ENCODE peak calls at places on chromosomes 7 and 10, in eight cellular contexts. F is spleen; O is HCT116; D is transverse colon; S is CD4-positive, CD25-positive, alpha-beta regulatory T cell; E is lower lobe of right lung; Q is colonic mucosa; A is astrocyte. G is an unnamed sample. For H3K36me3, the result is how much of the 10 kb centered on the place peaks cover.

GRCh38 chr7:150368884-150369739 is 490 bp downstream of the REPIN1 start:
- DNase-seq in O (peak), S (peak), E (peak), Q (peak), A (peak), F (peak), D (peak), G (no peak)

GRCh38 chr7:30776971-30777370 is 5.8 kb downstream of the MINDY4 start:
- DNase-seq in S (no peak), E (no peak), O (no peak), A (no peak), D (no peak), Q (no peak), F (no peak), G (no peak)

GRCh38 chr7:48528689-48529088 is 357.4 kb downstream of the ABCA13 start:
- DNase-seq in A (no peak), E (no peak), O (no peak), Q (no peak), S (no peak), D (no peak), F (no peak), G (no peak)

GRCh38 chr7:2824678-2825461 is 19.2 kb downstream of the GNA12 start:
- DNase-seq in D (no peak), E (no peak), A (no peak), F (no peak), S (no peak), Q (no peak), O (no peak), G (no peak)

GRCh38 chr10:46514431-46514861 is 42.0 kb downstream of the GPRIN2 start:
- DNase-seq in Q (peak), S (no peak), A (no peak), O (no peak), F (peak), E (peak), D (peak), G (no peak)

GRCh38 chr10:68172324-68172723 is 59.6 kb downstream of the ATOH7 start:
- DNase-seq in Q (no peak), A (no peak), S (no peak), D (no peak), E (no peak), F (no peak), O (no peak), G (no peak)

GRCh38 chr10:7401156-7401555 is 9.7 kb downstream of the SFMBT2 start:
- DNase-seq in A (no peak), O (no peak), Q (no peak), D (no peak), E (no peak), S (no peak), F (no peak), G (no peak)

GRCh38 chr10:33235271-33235884 is 99.1 kb downstream of the NRP1 start:
- DNase-seq in S (no peak), O (no peak), E (no peak), F (no peak), A (peak), Q (no peak), D (no peak), G (no peak)

GRCh38 chr10:90197766-90198165 is 496.4 kb downstream of the KIF20B start:
- DNase-seq in D (no peak), O (no peak), E (no peak), Q (no peak), A (peak), F (no peak), S (no peak), G (no peak)

GRCh38 chr7:3039787-3040186 is 3.9 kb downstream of the CARD11 start:
- DNase-seq in A (no peak), O (no peak), E (no peak), F (no peak), D (no peak), Q (no peak), S (no peak), G (no peak)

GRCh38 chr7:81956520-81956919 is 186.7 kb upstream of the HGF start:
- DNase-seq in F (no peak), S (no peak), E (no peak), Q (no peak), O (peak), A (peak), D (no peak), G (no peak)

GRCh38 chr10:7956508-7956907 is 98.0 kb upstream of the GATA3 start:
- DNase-seq in D (no peak), A (peak), S (no peak), Q (no peak), E (no peak), F (no peak), O (no peak), G (no peak)

GRCh38 chr7:45240187-45240776 is 82.7 kb downstream of the RAMP3 start:
- DNase-seq in D (no peak), Q (no peak), E (no peak), A (no peak), F (peak), O (no peak), S (no peak), G (no peak)

GRCh38 chr7:55381187-55381586 is 16.1 kb downstream of the LANCL2 start:
- DNase-seq in D (no peak), A (no peak), F (no peak), Q (no peak), O (no peak), S (no peak), E (no peak), G (no peak)

GRCh38 chr7:142375710-142376313 is 118.0 kb upstream of the PRSS58 start:
- DNase-seq in F (no peak), Q (no peak), A (no peak), D (no peak), E (no peak), O (peak), S (no peak), G (no peak)

GRCh38 chr7:116583653-116584052 is 58.8 kb downstream of the CAV1 start:
- DNase-seq in F (no peak), S (no peak), Q (no peak), D (no peak), O (no peak), E (no peak), A (no peak), G (no peak)

GRCh38 chr7:155811895-155812761 is at the start of gene SHH:
- DNase-seq in D (no peak), S (no peak), O (no peak), E (peak), A (no peak), F (no peak), Q (no peak), G (no peak)

GRCh38 chr7:88127637-88128290 is 92.1 kb downstream of the SRI start:
- DNase-seq in A (no peak), F (no peak), E (no peak), Q (no peak), S (no peak), O (no peak), D (no peak), G (no peak)

GRCh38 chr7:16670021-16670420 is 24.0 kb downstream of the BZW2 start:
- DNase-seq in A (peak), O (no peak), E (no peak), F (no peak), D (no peak), Q (no peak), S (no peak), G (no peak)

GRCh38 chr10:27983144-27983543 is 15.7 kb downstream of the ODAD2 start:
- DNase-seq in A (no peak), F (no peak), S (no peak), Q (no peak), E (no peak), O (no peak), D (no peak), G (no peak)

GRCh38 chr7:132964886-132965285 is 117.0 kb downstream of the CHCHD3 start:
- DNase-seq in D (no peak), F (no peak), A (no peak), S (no peak), E (no peak), Q (no peak), O (no peak), G (no peak)

GRCh38 chr10:100895346-100895745 is 17.4 kb upstream of the SLF2 start:
- DNase-seq in O (no peak), F (no peak), S (no peak), D (peak), A (no peak), E (no peak), Q (peak), G (peak)

GRCh38 chr10:74485283-74485682 is 334.3 kb downstream of the ADK start:
- DNase-seq in Q (no peak), A (no peak), D (no peak), F (no peak), S (no peak), E (no peak), O (no peak), G (no peak)

GRCh38 chr7:155356323-155357105 is 58.8 kb downstream of the INSIG1 start:
- DNase-seq in D (no peak), O (peak), F (peak), A (no peak), Q (no peak), E (peak), S (no peak), G (no peak)

GRCh38 chr10:3926675-3927525 is 141.9 kb upstream of the KLF6 start:
- DNase-seq in D (no peak), O (no peak), S (no peak), A (peak), F (no peak), E (no peak), Q (no peak), G (no peak)

GRCh38 chr10:15181576-15182156 is 13.2 kb upstream of the NMT2 start:
- DNase-seq in Q (no peak), O (no peak), D (no peak), E (no peak), F (no peak), S (no peak), A (no peak), G (no peak)

GRCh38 chr7:11819947-11820346 is 12.1 kb downstream of the THSD7A start:
- DNase-seq in E (no peak), O (no peak), D (no peak), S (no peak), A (no peak), Q (no peak), F (no peak), G (no peak)

GRCh38 chr7:77436889-77437265 is 20.7 kb upstream of the GSAP start:
- DNase-seq in Q (no peak), E (no peak), A (no peak), S (no peak), O (no peak), D (no peak), F (no peak), G (no peak)

GRCh38 chr10:22103701-22104100 is 100.2 kb upstream of the DNAJC1 start:
- DNase-seq in D (no peak), O (peak), E (no peak), F (no peak), S (peak), Q (no peak), A (no peak), G (peak)

GRCh38 chr10:12164085-12164484 is 31.6 kb downstream of the NUDT5 start:
- DNase-seq in F (no peak), Q (no peak), D (no peak), O (no peak), E (no peak), S (no peak), A (no peak), G (no peak)
- H3K27ac ChIP-seq in F (no peak), Q (no peak), D (no peak), O (no peak), E (no peak), S (no peak), A (no peak), G (no peak)

DNA sequence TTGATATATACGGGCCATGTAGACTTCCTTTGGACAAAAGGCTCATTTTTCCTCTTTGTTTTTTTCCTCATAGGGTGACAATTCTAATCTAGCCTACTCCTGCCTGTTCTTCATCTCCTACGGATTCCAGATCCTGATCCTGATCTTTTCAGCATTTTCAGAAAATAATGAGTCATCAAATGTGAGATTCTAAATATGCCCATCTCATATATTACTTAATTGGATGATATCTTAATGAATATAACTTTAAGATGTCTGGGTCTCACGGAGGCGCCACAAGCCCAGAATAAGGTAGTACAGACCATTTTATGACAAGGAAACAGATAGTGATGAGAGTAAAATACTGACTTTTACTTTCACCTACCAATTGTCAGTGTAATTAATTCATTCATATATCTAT is 11.4 kb downstream of the ABCC2 start:
- DNase-seq in S (no peak), E (no peak), O (no peak), A (no peak), F (no peak), Q (no peak), D (no peak), G (no peak)
- H3K4me3 ChIP-seq in S (no peak), E (no peak), O (no peak), A (no peak), F (no peak), Q (no peak), D (no peak), G (no peak)

DNA sequence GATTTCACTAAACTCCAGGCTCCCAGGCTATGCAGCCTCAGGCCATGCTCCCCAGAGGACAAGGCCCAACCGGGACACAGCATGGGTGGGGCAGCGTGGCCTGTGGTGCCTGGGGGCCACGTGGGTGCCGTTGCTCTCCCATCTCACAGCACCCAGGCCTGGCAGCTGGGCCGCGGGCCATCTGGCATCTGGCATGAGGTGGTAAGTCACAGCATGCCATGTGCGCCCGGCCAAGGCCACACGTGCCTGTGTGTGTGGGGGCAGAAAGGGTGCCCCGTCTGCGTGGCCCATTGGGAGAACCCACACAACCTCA is 204.1 kb downstream of the EBF3 start:
- DNase-seq in O (no peak), S (no peak), E (peak), Q (peak), D (no peak), F (peak), A (no peak), G (no peak)
- H3K36me3 ChIP-seq in O (under half), S (under half), E (under half), Q (under half), D (under half), F (half or more), A (under half), G (under half)

GRCh38 chr10:114297136-114297705 is 58.2 kb downstream of the VWA2 start:
- DNase-seq in S (no peak), E (no peak), Q (no peak), O (no peak), F (peak), D (no peak), A (no peak), G (no peak)

GRCh38 chr10:114303556-114303955 is 64.5 kb downstream of the VWA2 start:
- DNase-seq in Q (no peak), D (no peak), F (peak), A (no peak), S (no peak), O (no peak), E (no peak), G (no peak)

GRCh38 chr10:114301177-114301576 is 62.1 kb downstream of the VWA2 start:
- DNase-seq in O (no peak), S (no peak), F (peak), E (no peak), Q (no peak), A (no peak), D (no peak), G (no peak)

GRCh38 chr10:114301951-114302710 is 63.1 kb downstream of the VWA2 start:
- DNase-seq in O (no peak), E (no peak), A (no peak), D (no peak), F (peak), S (no peak), Q (no peak), G (no peak)

GRCh38 chr10:114300036-114300645 is 61.1 kb downstream of the VWA2 start:
- DNase-seq in Q (no peak), E (no peak), A (no peak), O (no peak), D (no peak), S (no peak), F (peak), G (no peak)
- H3K27ac ChIP-seq in Q (no peak), E (no peak), A (no peak), O (no peak), D (no peak), S (no peak), F (no peak), G (no peak)

GRCh38 chr10:5943536-5943935 is 33.8 kb downstream of the IL15RA start:
- DNase-seq in E (peak), S (no peak), D (no peak), A (peak), Q (no peak), O (no peak), F (no peak), G (no peak)

GRCh38 chr10:5945203-5945534 is 32.2 kb downstream of the IL15RA start:
- DNase-seq in E (peak), S (no peak), D (no peak), O (no peak), Q (no peak), F (no peak), A (no peak), G (no peak)

GRCh38 chr10:5945561-5946418 is 31.6 kb downstream of the IL15RA start:
- DNase-seq in F (peak), Q (peak), A (peak), E (peak), O (no peak), D (peak), S (no peak), G (no peak)

GRCh38 chr10:5942471-5942870 is 34.9 kb downstream of the IL15RA start:
- DNase-seq in Q (peak), F (peak), O (no peak), A (no peak), E (peak), S (no peak), D (no peak), G (no peak)

GRCh38 chr10:5944389-5945202 is 32.7 kb downstream of the IL15RA start:
- DNase-seq in D (peak), A (peak), O (peak), Q (peak), S (no peak), E (peak), F (no peak), G (no peak)
- H3K4me3 ChIP-seq in D (no peak), A (peak), O (no peak), Q (no peak), S (no peak), E (peak), F (peak), G (no peak)

GRCh38 chr10:110615057-110615630 is 29.0 kb upstream of the RBM20 start:
- DNase-seq in S (no peak), F (no peak), D (no peak), Q (no peak), A (peak), E (no peak), O (no peak), G (no peak)

GRCh38 chr10:110612073-110612472 is 32.1 kb upstream of the RBM20 start:
- DNase-seq in D (no peak), Q (no peak), F (no peak), S (no peak), O (no peak), A (no peak), E (no peak), G (no peak)

GRCh38 chr10:110612629-110613028 is 31.5 kb upstream of the RBM20 start:
- DNase-seq in F (no peak), Q (no peak), D (no peak), O (no peak), E (no peak), A (no peak), S (no peak), G (no peak)

GRCh38 chr10:110613996-110614495 is 30.1 kb upstream of the RBM20 start:
- DNase-seq in Q (no peak), S (no peak), O (no peak), E (no peak), A (no peak), D (no peak), F (no peak), G (no peak)

DNA sequence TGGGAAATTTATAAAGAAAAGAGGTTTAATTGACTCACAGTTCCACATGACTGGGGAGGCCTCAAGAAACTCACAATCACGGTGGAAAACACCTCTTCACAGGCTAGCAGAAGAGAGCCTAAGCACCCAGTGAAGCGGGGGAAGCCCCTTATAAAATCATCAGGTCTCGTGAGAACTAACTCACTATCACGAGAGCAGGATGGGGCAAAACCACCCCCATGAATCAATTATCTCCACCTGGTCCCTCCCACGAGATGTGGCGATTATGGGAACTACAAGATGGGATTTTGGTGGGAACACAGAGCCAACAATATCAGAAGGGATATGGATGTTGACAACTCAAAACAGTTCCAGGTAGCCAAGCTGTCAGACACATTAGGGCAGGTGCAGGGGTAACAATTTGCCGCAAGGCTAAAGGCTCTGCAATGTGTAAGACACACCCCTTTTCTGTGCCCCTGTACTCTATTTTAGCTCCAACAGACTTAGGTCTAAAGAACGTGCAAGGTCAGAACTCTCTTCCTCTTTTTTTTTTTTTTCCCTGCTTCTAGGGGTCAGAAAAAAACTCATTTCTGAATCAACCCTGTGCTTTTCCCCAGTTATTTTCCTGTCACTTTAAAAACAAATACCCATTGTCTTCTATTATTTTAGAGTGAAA is 30.7 kb upstream of the RBM20 start:
- DNase-seq in O (no peak), E (no peak), F (no peak), D (no peak), Q (no peak), A (no peak), S (no peak), G (no peak)
- H3K36me3 ChIP-seq in O (under half), E (under half), F (under half), D (under half), Q (under half), A (under half), S (under half), G (under half)

DNA sequence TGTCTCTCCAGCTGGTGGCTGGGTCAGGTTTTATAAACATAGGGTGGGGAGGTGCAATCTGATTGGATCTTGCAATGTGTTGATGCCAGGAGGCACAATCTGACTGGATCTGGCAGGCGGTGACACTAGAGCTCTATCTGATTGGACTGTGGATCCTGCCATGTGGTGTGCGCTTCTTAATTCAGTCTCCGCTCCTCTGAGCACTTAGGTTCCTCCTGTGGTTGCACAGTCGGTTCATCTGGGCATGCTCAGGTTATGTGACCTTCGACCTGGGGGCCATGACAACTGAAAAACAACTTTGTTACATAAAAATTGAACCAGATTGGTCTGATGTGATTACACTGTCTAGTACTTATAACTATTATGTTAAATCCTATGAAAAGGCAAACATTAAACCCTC is 127.1 kb upstream of the SVIL start:
- DNase-seq in Q (no peak), E (no peak), O (peak), D (no peak), S (no peak), A (no peak), F (no peak), G (no peak)
- H3K27ac ChIP-seq in Q (no peak), E (no peak), O (no peak), D (no peak), S (no peak), A (no peak), F (no peak), G (no peak)

GRCh38 chr10:102468683-102469082 is 17.3 kb upstream of the C10orf95 start:
- DNase-seq in E (no peak), D (no peak), O (no peak), S (no peak), F (no peak), A (no peak), Q (no peak), G (no peak)

GRCh38 chr10:102467971-102468438 is 16.7 kb upstream of the C10orf95 start:
- DNase-seq in O (no peak), D (peak), Q (peak), S (no peak), E (peak), A (no peak), F (peak), G (no peak)

GRCh38 chr10:102467318-102467717 is 16.0 kb upstream of the C10orf95 start:
- DNase-seq in E (no peak), F (no peak), S (no peak), D (no peak), Q (no peak), O (no peak), A (no peak), G (no peak)

GRCh38 chr10:102473445-102474331 is 22.3 kb upstream of the C10orf95 start:
- DNase-seq in D (no peak), F (no peak), O (no peak), A (no peak), S (peak), E (no peak), Q (no peak), G (peak)

GRCh38 chr10:102470579-102471546 is 19.5 kb upstream of the C10orf95 start:
- DNase-seq in O (no peak), F (no peak), S (no peak), A (no peak), D (no peak), E (no peak), Q (no peak), G (no peak)
- H3K4me3 ChIP-seq in O (no peak), F (no peak), S (no peak), A (no peak), D (no peak), E (no peak), Q (no peak), G (no peak)

G was measured in CD4-positive, alpha-beta memory T cell.